ENCODE peak calls at places on chromosome 17, in nine cellular contexts. L, W, J, Q, M, R, N, I and F are unnamed samples.
A peak's percentile ranks its signal among the peaks of the same experiment; 100 is the strongest.

GRCh38 chr17:70321388-70321787 is 152.1 kb downstream of the KCNJ2 start:
- DNase-seq in M (no peak), J (no peak), I (no peak), L (no peak), Q (no peak), R (no peak), N (no peak), W (no peak), F (no peak)

GRCh38 chr17:19719365-19720209 is 3.2 kb upstream of the SLC47A2 start:
- DNase-seq in Q (no peak), I (no peak), R (no peak), M (no peak), L (no peak), J (no peak), W (no peak), N (no peak), F (no peak)

GRCh38 chr17:65175952-65176351 is 38.8 kb downstream of the RGS9 start:
- DNase-seq in Q (no peak), L (no peak), I (no peak), N (no peak), M (no peak), J (no peak), R (no peak), W (no peak), F (peak; percentile 18)

GRCh38 chr17:15309236-15309635 is 32.2 kb downstream of the TEKT3 start:
- DNase-seq in M (no peak), L (no peak), N (no peak), Q (no peak), I (no peak), W (no peak), R (no peak), J (no peak), F (no peak)

GRCh38 chr17:82350182-82351030 is 8.6 kb upstream of the TEX19 start:
- DNase-seq in M (no peak), N (peak; percentile 57), Q (peak; percentile 31), I (no peak), J (no peak), W (peak; percentile 56), R (no peak), L (no peak), F (peak; percentile 79)

GRCh38 chr17:17811381-17812210 is 25.2 kb downstream of the SREBF1 start:
- DNase-seq in W (no peak), J (peak; percentile 47), I (no peak), R (peak; percentile 57), Q (no peak), N (no peak), L (no peak), M (no peak), F (no peak)

GRCh38 chr17:74119960-74120359 is 83.5 kb upstream of the RPL38 start:
- DNase-seq in I (no peak), W (no peak), M (no peak), Q (no peak), R (no peak), N (no peak), L (no peak), J (no peak), F (no peak)

GRCh38 chr17:70608193-70608592 is 438.9 kb downstream of the KCNJ2 start:
- DNase-seq in W (no peak), Q (no peak), R (no peak), M (no peak), N (no peak), L (no peak), J (no peak), I (no peak), F (no peak)

GRCh38 chr17:21077286-21077685 is 34.5 kb upstream of the USP22 start:
- DNase-seq in J (no peak), I (no peak), M (no peak), L (no peak), N (no peak), Q (no peak), W (no peak), R (no peak), F (no peak)

GRCh38 chr17:42142371-42142896 is 12.4 kb downstream of the RAB5C start:
- DNase-seq in N (no peak), J (peak; percentile 48), W (no peak), I (no peak), M (no peak), R (peak; percentile 35), L (peak; percentile 63), Q (no peak), F (no peak)

GRCh38 chr17:53142890-53143289 is 679.8 kb upstream of the KIF2B start:
- DNase-seq in Q (peak; percentile 10), R (peak; percentile 8), J (peak; percentile 34), W (peak; percentile 46), I (no peak), M (no peak), L (no peak), N (no peak), F (no peak)

GRCh38 chr17:7408341-7408740 is 696 bp downstream of the NLGN2 start:
- DNase-seq in J (no peak), L (no peak), R (no peak), I (no peak), N (no peak), M (no peak), W (peak; percentile 62), Q (no peak), F (no peak)

GRCh38 chr17:65198653-65199382 is 61.6 kb downstream of the RGS9 start:
- DNase-seq in M (no peak), R (peak; percentile 81), L (peak; percentile 37), N (peak; percentile 71), W (peak; percentile 78), I (no peak), J (peak; percentile 69), Q (peak; percentile 68), F (peak; percentile 75)

GRCh38 chr17:50715471-50715870 is 3.9 kb upstream of the LUC7L3 start:
- DNase-seq in Q (no peak), N (no peak), M (no peak), J (no peak), R (no peak), L (no peak), I (no peak), W (no peak), F (no peak)

GRCh38 chr17:35238817-35239216 is 4.1 kb upstream of the SLFN5 start:
- DNase-seq in M (no peak), N (no peak), W (no peak), I (no peak), J (no peak), L (peak; percentile 65), R (peak; percentile 31), Q (no peak), F (no peak)

GRCh38 chr17:43556292-43556691 is 10.2 kb upstream of the ETV4 start:
- DNase-seq in M (peak; percentile 88), J (no peak), W (no peak), R (no peak), Q (peak; percentile 92), I (peak; percentile 89), L (peak; percentile 94), N (no peak), F (no peak)

GRCh38 chr17:40063034-40063765 is 435 bp downstream of the THRA start:
- DNase-seq in R (peak; percentile 40), J (peak; percentile 86), L (no peak), I (peak; percentile 81), M (peak; percentile 95), Q (peak; percentile 96), W (peak; percentile 83), N (no peak), F (peak; percentile 41)

GRCh38 chr17:40071720-40072480 is 9.1 kb downstream of the THRA start:
- DNase-seq in N (no peak), Q (peak; percentile 40), W (no peak), I (no peak), L (no peak), J (no peak), M (peak; percentile 96), R (peak; percentile 56), F (no peak)

GRCh38 chr17:2029911-2030778 is at the start of gene DPH1:
- DNase-seq in J (peak; percentile 96), R (peak; percentile 90), L (peak; percentile 87), I (peak; percentile 83), M (peak; percentile 96), N (peak; percentile 93), Q (peak; percentile 79), W (peak; percentile 97), F (peak; percentile 91)

DNA sequence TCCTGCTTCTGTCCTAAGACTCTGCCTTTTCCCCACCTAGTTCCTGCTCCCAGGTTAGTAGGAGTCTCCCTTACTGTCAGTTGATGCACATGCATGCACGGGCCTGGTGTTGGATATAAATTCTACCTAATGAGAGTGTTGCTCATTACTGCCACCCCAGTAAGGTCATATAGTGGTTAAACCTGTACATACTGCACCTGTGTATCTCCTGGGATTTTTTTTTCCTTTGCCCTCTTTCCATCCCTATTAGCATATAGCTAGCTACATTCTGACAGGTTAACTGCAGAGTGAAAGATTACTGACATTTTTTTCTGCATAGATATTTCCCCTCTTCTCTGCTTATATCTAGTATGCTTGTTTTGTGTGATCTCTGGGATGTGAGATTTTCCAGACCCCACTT is 201.5 kb upstream of the PIRT start:
- DNase-seq in N (no peak), J (no peak), W (no peak), I (no peak), Q (no peak), M (no peak), R (no peak), L (no peak), F (no peak)
- TF ChIP-seq CTCF in N (no peak), J (no peak), W (no peak), I (no peak), Q (no peak), M (no peak), R (no peak), L (no peak), F (no peak)

GRCh38 chr17:76683011-76683755 is 27.6 kb downstream of the MXRA7 start:
- DNase-seq in I (peak; percentile 21), R (no peak), L (no peak), N (no peak), J (peak; percentile 64), W (peak; percentile 81), Q (peak; percentile 40), M (no peak), F (no peak)
- TF ChIP-seq CTCF in I (no peak), R (no peak), L (peak; percentile 10), N (no peak), J (peak; percentile 58), W (peak; percentile 84), Q (peak; percentile 37), M (no peak), F (peak; percentile 6)

GRCh38 chr17:44854201-44854600 is 6.5 kb downstream of the HIGD1B start:
- DNase-seq in N (no peak), R (no peak), I (no peak), M (no peak), W (no peak), L (no peak), Q (no peak), J (no peak), F (no peak)
- TF ChIP-seq CTCF in N (no peak), R (no peak), I (no peak), M (no peak), W (no peak), L (no peak), Q (no peak), J (no peak), F (no peak)

DNA sequence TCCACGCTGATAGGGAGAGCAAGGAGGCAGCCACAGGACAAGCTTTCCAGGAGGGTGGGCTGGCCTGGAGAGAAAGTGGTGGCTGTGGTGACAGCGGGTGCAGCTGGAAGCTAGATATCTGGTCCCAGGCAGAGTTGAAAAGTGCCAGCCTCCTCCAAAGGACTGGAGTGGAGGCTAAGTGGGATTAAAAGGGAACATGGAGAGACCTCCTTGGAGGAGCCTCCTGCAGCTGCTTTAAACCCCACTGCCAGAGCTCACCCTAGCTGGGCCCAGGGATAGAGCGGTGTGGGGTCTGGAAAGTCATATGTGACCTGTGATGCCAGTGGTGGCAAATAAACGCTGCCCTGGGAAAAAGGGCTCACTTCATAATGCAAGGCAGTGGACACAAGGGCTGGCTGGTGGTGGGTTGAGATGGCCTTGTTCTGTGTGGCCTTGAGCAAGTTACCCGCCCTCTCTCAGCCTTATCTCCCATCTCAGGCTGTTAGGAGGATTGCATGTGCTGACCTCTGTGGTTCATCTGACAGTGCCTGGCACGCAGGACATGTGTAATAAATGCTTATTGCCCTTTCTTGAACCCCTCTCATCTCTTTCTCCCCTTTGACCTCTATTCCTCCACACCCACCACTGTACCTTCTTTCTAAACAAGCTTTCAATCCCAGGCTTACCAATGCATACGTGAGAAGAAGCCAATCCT is 61.0 kb upstream of the LGALS9 start:
- DNase-seq in N (no peak), W (no peak), J (no peak), L (no peak), M (no peak), R (no peak), I (no peak), Q (peak; percentile 62), F (no peak)
- TF ChIP-seq CTCF in N (no peak), W (no peak), J (no peak), L (no peak), M (no peak), R (no peak), I (no peak), Q (no peak), F (no peak)